ENCODE peak calls at places on chromosomes 16 and 17, in five cellular contexts. Q, V, S, G and M are unnamed samples.

GRCh38 chr16:66606000-66606751 is 1.7 kb downstream of the CMTM3 start:
- DNase-seq in Q (no peak), V (no peak), G (no peak), S (no peak), M (no peak)

GRCh38 chr17:77841742-77842141 is 116.8 kb upstream of the TNRC6C start:
- DNase-seq in S (peak; percentile 45), G (no peak), Q (no peak), V (no peak), M (peak; percentile 19)

GRCh38 chr17:1707107-1707506 is 3.1 kb downstream of the TLCD2 start:
- DNase-seq in G (no peak), Q (no peak), V (no peak), S (no peak), M (no peak)

GRCh38 chr17:59435238-59435637 is 103.8 kb downstream of the YPEL2 start:
- DNase-seq in G (peak; percentile 70), Q (no peak), V (peak; percentile 69), S (no peak), M (no peak)

GRCh38 chr17:33204156-33204555 is 88.9 kb downstream of the ASIC2 start:
- DNase-seq in G (no peak), V (no peak), S (peak; percentile 50), Q (no peak), M (no peak)

GRCh38 chr16:1429026-1429425 is 1.9 kb upstream of the PERCC1 start:
- DNase-seq in G (no peak), V (no peak), S (no peak), Q (no peak), M (no peak)

GRCh38 chr16:58508671-58509251 is 6.6 kb upstream of the SETD6 start:
- DNase-seq in G (no peak), V (no peak), S (no peak), Q (no peak), M (no peak)

GRCh38 chr17:30548189-30548588 is 71.0 kb downstream of the GOSR1 start:
- DNase-seq in G (no peak), S (peak; percentile 28), Q (no peak), V (no peak), M (no peak)

GRCh38 chr16:30032083-30032819 is 1.2 kb upstream of the TLCD3B start:
- DNase-seq in G (peak; percentile 67), V (peak; percentile 64), S (no peak), Q (no peak), M (no peak)

GRCh38 chr16:25751230-25751629 is 59.5 kb downstream of the HS3ST4 start:
- DNase-seq in Q (no peak), V (no peak), S (no peak), G (no peak), M (no peak)

GRCh38 chr16:25748099-25748654 is 56.4 kb downstream of the HS3ST4 start:
- DNase-seq in Q (no peak), G (no peak), S (no peak), V (no peak), M (no peak)

GRCh38 chr16:25750489-25750888 is 58.7 kb downstream of the HS3ST4 start:
- DNase-seq in G (no peak), Q (no peak), V (no peak), S (no peak), M (no peak)

GRCh38 chr16:25747160-25747758 is 55.5 kb downstream of the HS3ST4 start:
- DNase-seq in V (no peak), Q (no peak), G (no peak), S (no peak), M (no peak)
- H3K27ac ChIP-seq in V (no peak overlapping the region), Q (no peak overlapping the region), G (no peak overlapping the region), S (no peak overlapping the region), M (no peak overlapping the region)

DNA sequence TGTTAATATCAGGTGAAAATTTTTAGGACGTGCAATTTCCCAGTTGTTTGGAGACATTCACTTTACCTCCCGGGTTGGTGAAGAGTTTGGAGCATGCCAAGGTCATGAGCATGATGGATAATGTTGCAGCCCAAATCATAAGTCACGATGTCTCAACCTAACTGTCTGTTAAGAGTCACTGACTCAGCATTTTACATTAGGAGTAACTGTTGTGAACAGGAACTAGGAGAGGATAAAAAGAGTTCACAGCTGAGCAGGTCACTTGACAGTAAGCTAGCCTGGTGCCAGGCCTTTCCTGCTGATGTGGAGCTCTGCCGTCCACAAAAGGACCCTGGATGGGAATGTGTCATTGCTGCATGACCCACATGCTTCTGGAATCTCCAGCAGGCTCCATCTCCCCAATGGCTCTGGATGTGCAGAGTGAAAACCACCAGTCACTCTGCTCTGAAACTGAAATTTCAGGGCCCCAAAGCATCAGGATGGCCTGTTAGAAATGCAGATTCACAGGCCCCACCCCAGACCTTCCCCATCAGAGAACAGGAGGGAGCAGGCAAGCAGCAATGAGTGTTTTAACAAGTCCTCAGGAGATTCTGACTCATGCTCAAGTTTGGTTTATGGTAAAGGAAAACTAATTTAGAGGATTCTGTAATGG is 371.6 kb upstream of the MAF start:
- DNase-seq in Q (no peak), V (no peak), S (no peak), G (no peak), M (no peak)
- H3K4me3 ChIP-seq in Q (no peak overlapping the region), V (no peak overlapping the region), S (no peak overlapping the region), G (no peak overlapping the region), M (no peak overlapping the region)

GRCh38 chr16:69166221-69166833 is 20.6 kb upstream of the SNTB2 start:
- DNase-seq in Q (no peak), G (peak; percentile 82), V (no peak), S (no peak), M (no peak)
- H3K27ac ChIP-seq in Q (no peak overlapping the region), G (peak overlapping the region; percentile 25), V (no peak overlapping the region), S (no peak overlapping the region), M (no peak overlapping the region)

DNA sequence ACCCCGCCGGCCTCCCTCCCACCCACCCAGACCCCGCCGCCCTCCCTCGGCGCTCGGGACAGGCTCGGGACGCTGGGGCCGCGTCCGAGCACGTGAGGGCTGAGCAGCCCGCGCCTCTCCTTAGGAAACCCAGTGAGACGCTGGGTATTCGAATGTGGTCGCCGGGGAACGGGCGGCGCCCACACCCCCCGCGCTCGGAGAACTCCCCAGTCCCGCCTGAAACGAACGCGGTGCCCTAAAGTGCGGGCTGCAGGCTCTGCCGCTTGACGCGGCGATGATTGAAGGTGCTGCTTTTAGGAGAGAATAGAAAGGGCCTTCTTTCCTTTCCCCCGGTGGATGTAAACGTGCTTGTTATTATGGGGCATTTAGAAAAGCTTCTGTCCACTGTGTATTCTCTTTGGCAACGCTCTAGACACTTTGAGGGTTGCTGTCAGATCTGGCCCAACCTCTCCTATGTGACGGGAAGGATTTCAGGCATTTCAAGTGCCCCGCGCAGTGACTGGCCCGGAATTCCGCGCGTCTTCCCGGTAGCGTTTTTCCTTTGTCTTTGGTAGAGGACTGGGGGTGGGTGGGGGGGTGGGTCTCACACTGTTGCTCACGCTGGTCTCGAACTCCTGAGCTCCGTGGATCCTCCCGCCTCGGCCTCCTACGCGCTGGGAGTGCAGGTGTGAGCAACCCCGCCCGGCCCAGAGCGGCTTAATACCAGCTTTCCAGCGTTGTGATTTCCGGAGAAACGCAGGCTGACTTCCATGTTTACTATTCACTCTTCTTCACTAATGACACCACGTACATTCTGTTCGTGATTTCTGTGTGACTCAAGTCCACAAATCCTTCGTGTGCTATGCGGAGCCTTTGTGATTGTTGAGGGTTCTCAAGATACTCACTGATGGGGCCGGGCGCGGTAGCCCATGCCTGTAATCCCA is 21.8 kb upstream of the FOXK2 start:
- DNase-seq in G (peak; percentile 82), V (peak; percentile 74), S (peak; percentile 77), Q (no peak), M (no peak)
- H3K4me3 ChIP-seq in G (peak overlapping the region; percentile 49), V (peak overlapping the region; percentile 61), S (peak overlapping the region; percentile 91), Q (peak overlapping the region; percentile 87), M (peak overlapping the region; percentile 68)

GRCh38 chr17:65556910-65557348 is 4.5 kb downstream of the AXIN2 start:
- DNase-seq in S (no peak), G (no peak), V (no peak), Q (no peak), M (no peak)
- H3K27ac ChIP-seq in S (peak overlapping the region; percentile 4), G (no peak overlapping the region), V (no peak overlapping the region), Q (no peak overlapping the region), M (no peak overlapping the region)

GRCh38 chr17:5000237-5000639 is 2.5 kb downstream of the KIF1C start:
- DNase-seq in G (no peak), S (peak; percentile 94), V (no peak), Q (peak; percentile 90), M (peak; percentile 88)
- H3K4me3 ChIP-seq in G (no peak overlapping the region), S (peak overlapping the region; percentile 100), V (peak overlapping the region; percentile 74), Q (peak overlapping the region; percentile 99), M (peak overlapping the region; percentile 92)

GRCh38 chr16:53078765-53079484 is 24.1 kb downstream of the CHD9 start:
- DNase-seq in Q (no peak), V (no peak), S (no peak), G (peak; percentile 53), M (no peak)
- H3K27ac ChIP-seq in Q (peak overlapping the region; percentile 87), V (no peak overlapping the region), S (peak overlapping the region; percentile 74), G (no peak overlapping the region), M (peak overlapping the region; percentile 94)

GRCh38 chr16:71626858-71627213 is 852 bp downstream of the MARVELD3 start:
- DNase-seq in G (no peak), Q (no peak), S (peak; percentile 66), V (no peak), M (no peak)
- H3K4me3 ChIP-seq in G (no peak overlapping the region), Q (peak overlapping the region; percentile 36), S (peak overlapping the region; percentile 43), V (no peak overlapping the region), M (peak overlapping the region; percentile 58)

GRCh38 chr17:83053021-83053778 is 26.2 kb upstream of the METRNL start:
- DNase-seq in G (peak; percentile 30), Q (peak; percentile 61), V (no peak), S (peak; percentile 64), M (peak; percentile 15)
- H3K27ac ChIP-seq in G (no peak overlapping the region), Q (peak overlapping the region; percentile 19), V (no peak overlapping the region), S (peak overlapping the region; percentile 29), M (peak overlapping the region; percentile 89)

GRCh38 chr16:17459903-17460521 is 10.7 kb downstream of the XYLT1 start:
- DNase-seq in V (no peak), G (no peak), Q (no peak), S (peak; percentile 29), M (no peak)
- H3K4me3 ChIP-seq in V (no peak overlapping the region), G (no peak overlapping the region), Q (no peak overlapping the region), S (no peak overlapping the region), M (no peak overlapping the region)